ENCODE peak calls at places on chromosomes 7 and 10, in six cellular contexts. X is mucosa of descending colon; K is CD8-positive, alpha-beta T cell; Y is BE2C; B is SK-N-SH; F is K562. Q is an unnamed sample.

GRCh38 chr7:112202819-112203218 is 3.4 kb downstream of the DOCK4 start:
- DNase-seq in K (peak; percentile 44), Y (peak; percentile 54), B (peak; percentile 30), F (no peak), X (no peak), Q (no peak)

GRCh38 chr10:114751856-114752255 is 69.7 kb upstream of the FHIP2A start:
- DNase-seq in X (no peak), K (no peak), Y (no peak), F (no peak), B (no peak), Q (no peak)

GRCh38 chr10:122368502-122369254 is 5.8 kb upstream of the PLEKHA1 start:
- DNase-seq in X (no peak), Y (no peak), K (no peak), B (no peak), F (no peak), Q (peak; percentile 17)

GRCh38 chr10:31709028-31709427 is 219.6 kb downstream of the ARHGAP12 start:
- DNase-seq in B (no peak), K (no peak), Y (no peak), X (no peak), F (no peak), Q (no peak)

GRCh38 chr7:130009848-130010688 is 41.1 kb downstream of the ZC3HC1 start:
- DNase-seq in B (peak; percentile 33), K (no peak), F (peak; percentile 81), Y (peak; percentile 20), X (peak; percentile 26), Q (peak; percentile 56)

GRCh38 chr7:139828446-139828845 is 618 bp upstream of the TBXAS1 start:
- DNase-seq in B (no peak), F (no peak), Y (no peak), K (no peak), X (no peak), Q (no peak)

GRCh38 chr10:49309691-49310371 is 10.9 kb downstream of the C10orf71 start:
- DNase-seq in B (no peak), X (no peak), F (no peak), Y (no peak), K (no peak), Q (no peak)

GRCh38 chr10:48227213-48227612 is 47.3 kb downstream of the FRMPD2 start:
- DNase-seq in K (no peak), Y (no peak), B (no peak), F (no peak), X (no peak), Q (no peak)

GRCh38 chr7:139034855-139035587 is 821 bp downstream of the ZC3HAV1L start:
- DNase-seq in F (no peak), B (peak; percentile 85), X (peak; percentile 56), K (peak; percentile 19), Y (peak; percentile 44), Q (peak; percentile 32)

GRCh38 chr7:55534262-55534915 is 37.9 kb downstream of the VOPP1 start:
- DNase-seq in B (no peak), Y (no peak), K (peak; percentile 35), F (no peak), X (peak; percentile 51), Q (peak; percentile 52)

GRCh38 chr7:47940482-47941001 is 7.7 kb downstream of the PKD1L1 start:
- DNase-seq in Y (no peak), F (no peak), B (no peak), X (peak; percentile 80), K (no peak), Q (peak; percentile 54)

GRCh38 chr7:149422065-149422913 is 38.6 kb downstream of the ZNF777 start:
- DNase-seq in X (peak; percentile 84), K (peak; percentile 72), F (peak; percentile 97), B (peak; percentile 99), Y (peak; percentile 82), Q (peak; percentile 67)

GRCh38 chr10:14658331-14659122 is 116.2 kb downstream of the FAM107B start:
- DNase-seq in X (no peak), K (no peak), F (no peak), Y (no peak), B (no peak), Q (peak; percentile 92)

GRCh38 chr10:13839430-13839986 is 252.7 kb downstream of the PRPF18 start:
- DNase-seq in K (no peak), B (no peak), Y (no peak), F (no peak), X (no peak), Q (peak; percentile 92)

GRCh38 chr10:73910764-73911552 is at the start of gene PLAU:
- DNase-seq in Y (peak; percentile 46), K (peak; percentile 38), X (peak; percentile 70), F (peak; percentile 69), B (peak; percentile 86), Q (peak; percentile 39)

GRCh38 chr7:6640246-6640721 is 3.2 kb downstream of the ZNF316 start:
- DNase-seq in B (no peak), Y (peak; percentile 42), X (no peak), F (peak; percentile 85), K (no peak), Q (peak; percentile 23)

GRCh38 chr10:77420942-77421523 is 216.6 kb downstream of the KCNMA1 start:
- DNase-seq in K (no peak), Y (no peak), B (no peak), X (no peak), F (no peak), Q (no peak)

GRCh38 chr7:109763611-109764010 is 1193.9 kb downstream of the DNAJB9 start:
- DNase-seq in Y (peak; percentile 14), X (no peak), K (no peak), F (no peak), B (no peak), Q (peak; percentile 3)

GRCh38 chr10:71300555-71301370 is 18.3 kb upstream of the SLC29A3 start:
- DNase-seq in X (no peak), K (no peak), Y (no peak), B (no peak), F (no peak), Q (no peak)

GRCh38 chr7:14380881-14381280 is 391.4 kb upstream of the ETV1 start:
- DNase-seq in F (no peak), B (no peak), X (no peak), K (no peak), Y (no peak), Q (no peak)

GRCh38 chr10:98039690-98040381 is 9.4 kb upstream of the CRTAC1 start:
- DNase-seq in K (no peak), Y (no peak), X (no peak), B (peak; percentile 75), F (no peak), Q (no peak)

GRCh38 chr10:98033515-98033914 is 3.1 kb upstream of the CRTAC1 start:
- DNase-seq in F (no peak), X (no peak), B (no peak), K (no peak), Y (no peak), Q (no peak)

GRCh38 chr10:98031440-98031839 is 1.0 kb upstream of the CRTAC1 start:
- DNase-seq in K (no peak), X (no peak), B (no peak), F (no peak), Y (no peak), Q (no peak)

GRCh38 chr10:98038333-98038732 is 7.9 kb upstream of the CRTAC1 start:
- DNase-seq in Y (no peak), X (no peak), F (no peak), K (no peak), B (no peak), Q (no peak)

DNA sequence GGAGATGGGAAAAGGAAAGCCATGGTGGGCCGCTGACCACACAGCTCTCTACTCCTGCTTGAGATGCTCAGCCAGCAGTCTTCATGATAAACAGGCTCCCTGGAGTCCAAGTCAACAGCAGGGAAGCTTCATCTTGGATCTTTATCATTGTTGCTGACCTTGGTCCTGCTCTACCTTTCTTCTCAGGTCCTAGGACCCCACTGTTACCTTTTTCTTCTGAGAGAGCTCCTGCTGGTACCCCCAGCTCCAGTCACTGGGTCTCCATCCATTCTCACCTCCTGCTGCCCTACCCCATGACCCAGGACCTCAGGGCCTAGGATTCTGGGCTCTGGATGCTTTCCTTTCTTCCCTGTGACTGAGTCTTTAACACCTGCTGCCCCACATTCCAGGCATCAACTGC is 5.2 kb upstream of the CRTAC1 start:
- DNase-seq in B (no peak), F (no peak), K (no peak), X (no peak), Y (no peak), Q (no peak)
- TF ChIP-seq CTCF in B (no peak), F (no peak), K (no peak), X (no peak), Y (no peak), Q (no peak)

DNA sequence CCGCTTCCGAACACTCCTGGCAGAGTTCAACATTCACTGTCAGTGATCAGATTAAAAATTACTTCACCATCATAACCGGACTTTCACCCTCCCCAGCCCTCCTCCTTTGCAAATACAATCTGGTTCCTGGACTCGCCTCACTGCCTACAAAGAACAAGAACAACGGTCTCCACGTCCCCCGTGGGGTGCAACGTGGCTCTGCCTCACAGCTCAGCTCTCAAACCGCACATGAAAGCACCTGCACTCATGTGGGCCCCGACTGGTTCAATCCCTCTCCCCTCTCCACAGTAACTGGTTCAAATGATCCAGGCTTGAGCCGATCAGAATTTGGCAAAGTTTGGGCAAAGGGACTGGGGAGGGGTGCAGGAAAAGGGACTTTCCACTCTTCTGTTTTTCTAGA is 21.0 kb downstream of the ASB13 start:
- DNase-seq in X (peak; percentile 63), F (no peak), B (no peak), Y (no peak), K (no peak), Q (no peak)
- H3K4me3 ChIP-seq in X (no peak overlapping the region), F (no peak overlapping the region), B (no peak overlapping the region), Y (no peak overlapping the region), K (no peak overlapping the region), Q (no peak overlapping the region)

GRCh38 chr10:811379-811778 is 120.1 kb downstream of the LARP4B start:
- DNase-seq in K (no peak), X (no peak), B (no peak), Y (no peak), F (no peak), Q (no peak)

GRCh38 chr10:811781-812180 is 119.7 kb downstream of the LARP4B start:
- DNase-seq in F (no peak), K (no peak), X (no peak), Y (no peak), B (no peak), Q (no peak)

GRCh38 chr10:809671-810350 is 120.3 kb upstream of the DIP2C start:
- DNase-seq in K (no peak), X (no peak), Y (no peak), F (no peak), B (no peak), Q (no peak)

GRCh38 chr10:812787-813186 is 118.7 kb downstream of the LARP4B start:
- DNase-seq in B (no peak), K (no peak), F (no peak), Y (no peak), X (no peak), Q (no peak)

GRCh38 chr10:810351-810846 is 120.9 kb upstream of the DIP2C start:
- DNase-seq in K (no peak), X (no peak), B (peak; percentile 71), Y (peak; percentile 49), F (no peak), Q (no peak)
- TF ChIP-seq CTCF in K (no peak), X (no peak), B (peak; percentile 46), Y (peak; percentile 52), F (peak; percentile 10), Q (no peak)

DNA sequence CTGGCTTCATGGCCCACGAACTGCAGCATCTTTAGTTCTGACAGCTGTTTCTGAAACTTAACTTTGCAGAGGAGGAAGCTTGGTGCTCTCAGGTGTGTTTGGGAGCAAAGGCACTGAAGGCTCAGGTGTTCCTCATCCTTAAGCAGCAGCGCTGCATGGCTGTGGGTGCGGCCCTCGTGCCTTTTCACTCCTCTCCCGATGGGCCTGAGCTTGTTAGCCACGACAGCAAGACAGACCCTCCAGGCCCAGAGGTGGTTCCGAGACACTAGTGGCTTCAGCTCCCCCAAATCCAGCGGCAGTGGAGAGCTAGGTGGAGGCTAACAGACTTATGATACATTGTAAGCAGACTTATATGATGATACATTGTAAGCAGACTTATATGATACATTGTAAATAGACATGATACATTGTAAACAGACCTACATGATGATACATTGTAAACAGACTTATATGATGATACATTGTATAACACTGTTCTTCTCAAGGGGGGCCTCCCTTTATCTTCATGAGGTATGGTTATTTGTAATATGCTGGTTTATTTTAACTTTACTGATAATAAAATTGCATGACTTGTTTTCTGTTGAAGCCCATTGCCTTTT is 14.1 kb downstream of the PFKP start:
- DNase-seq in K (no peak), B (no peak), X (no peak), Y (no peak), F (no peak), Q (no peak)
- H3K4me3 ChIP-seq in K (no peak overlapping the region), B (no peak overlapping the region), X (no peak overlapping the region), Y (no peak overlapping the region), F (no peak overlapping the region), Q (no peak overlapping the region)

Q was measured in fibroblast of lung.